ENCODE peak calls at places on chromosomes 5 and 9, in seven cellular contexts. A is T-helper 1 cell, R is T follicular helper cell, W is NCI-H187, G is GM19239, U is A549, S is AG04450. N is an unnamed sample.

GRCh38 chr5:74194196-74194595 is 446.3 kb downstream of the ENC1 start:
- DNase-seq in A (no peak), R (no peak), S (no peak), U (no peak), G (no peak), W (no peak), N (no peak)

GRCh38 chr5:136926073-136926472 is 560.7 kb upstream of the TRPC7 start:
- DNase-seq in R (no peak), G (no peak), U (no peak), S (no peak), W (no peak), A (no peak), N (no peak)

GRCh38 chr5:169629847-169630548 is 7.1 kb upstream of the DOCK2 start:
- DNase-seq in U (peak), S (peak), W (no peak), A (no peak), R (no peak), G (no peak), N (peak)

GRCh38 chr9:120386390-120387131 is 193.4 kb downstream of the CDK5RAP2 start:
- DNase-seq in R (no peak), S (no peak), A (no peak), W (no peak), U (no peak), G (no peak), N (no peak)

GRCh38 chr5:124948754-124949275 is 202.4 kb upstream of the ZNF608 start:
- DNase-seq in G (no peak), R (no peak), S (no peak), W (no peak), U (no peak), A (no peak), N (no peak)

GRCh38 chr9:129497064-129497836 is 123.7 kb downstream of the C9orf50 start:
- DNase-seq in R (no peak), S (no peak), U (no peak), A (no peak), G (no peak), W (no peak), N (no peak)

GRCh38 chr5:6545770-6546690 is 86.8 kb downstream of the NSUN2 start:
- DNase-seq in W (peak), A (no peak), G (no peak), U (no peak), S (no peak), R (no peak), N (no peak)

GRCh38 chr5:150411245-150411979 is 1.3 kb downstream of the CD74 start:
- DNase-seq in W (no peak), A (no peak), U (no peak), G (no peak), R (peak), S (no peak), N (no peak)

GRCh38 chr5:35035271-35035670 is 12.5 kb downstream of the AGXT2 start:
- DNase-seq in R (no peak), S (no peak), U (no peak), W (no peak), A (no peak), G (no peak), N (no peak)

GRCh38 chr9:104009853-104010252 is 84.3 kb upstream of the SMC2 start:
- DNase-seq in A (no peak), R (no peak), G (no peak), S (no peak), U (no peak), W (no peak), N (no peak)

GRCh38 chr9:19630762-19631161 is 158.1 kb downstream of the SLC24A2 start:
- DNase-seq in R (no peak), G (no peak), U (no peak), W (no peak), S (no peak), A (no peak), N (no peak)

GRCh38 chr5:120528609-120529008 is 64.5 kb downstream of the PRR16 start:
- DNase-seq in G (no peak), S (no peak), A (no peak), R (no peak), W (no peak), U (no peak), N (no peak)

GRCh38 chr9:124696101-124696500 is 75.0 kb downstream of the NR6A1 start:
- DNase-seq in G (no peak), R (no peak), A (no peak), S (no peak), W (no peak), U (no peak), N (peak)

GRCh38 chr5:102807878-102808502 is 52.9 kb downstream of the PAM start:
- DNase-seq in G (no peak), W (no peak), U (peak), R (no peak), A (no peak), S (no peak), N (no peak)

GRCh38 chr5:1544294-1545010 is 20.7 kb upstream of the LPCAT1 start:
- DNase-seq in S (no peak), U (no peak), R (no peak), A (no peak), W (no peak), G (no peak), N (no peak)

GRCh38 chr9:99109522-99109921 is 4.6 kb downstream of the TGFBR1 start:
- DNase-seq in W (no peak), G (no peak), A (no peak), R (no peak), S (no peak), U (no peak), N (no peak)

GRCh38 chr5:141747152-141747640 is 65.2 kb upstream of the ARAP3 start:
- DNase-seq in U (no peak), G (no peak), S (no peak), A (no peak), W (peak), R (no peak), N (peak)

GRCh38 chr5:39198080-39198479 is 21.3 kb downstream of the FYB1 start:
- DNase-seq in R (no peak), A (no peak), W (no peak), U (peak), S (no peak), G (no peak), N (peak)

GRCh38 chr5:119451561-119451960 is 736 bp upstream of the HSD17B4 start:
- DNase-seq in W (no peak), S (no peak), U (peak), G (no peak), A (no peak), R (no peak), N (no peak)

GRCh38 chr5:139811076-139811607 is 15.5 kb downstream of the PSD2 start:
- DNase-seq in U (no peak), A (no peak), R (no peak), S (no peak), W (no peak), G (no peak), N (no peak)

GRCh38 chr5:177426566-177427210 is at the start of gene GRK6:
- DNase-seq in S (no peak), W (no peak), G (no peak), R (peak), A (peak), U (no peak), N (peak)

GRCh38 chr5:180644825-180645608 is 4.4 kb downstream of the FLT4 start:
- DNase-seq in U (no peak), S (no peak), G (no peak), A (no peak), R (no peak), W (no peak), N (no peak)

GRCh38 chr9:79224672-79225433 is 346.9 kb upstream of the TLE4 start:
- DNase-seq in G (no peak), W (no peak), A (no peak), R (no peak), U (peak), S (peak), N (peak)

GRCh38 chr9:111037744-111038335 is 430 bp downstream of the LPAR1 start:
- DNase-seq in U (peak), A (peak), S (no peak), W (no peak), R (no peak), G (no peak), N (peak)

GRCh38 chr5:128009399-128009798 is 74.2 kb upstream of the SLC12A2 start:
- DNase-seq in U (no peak), G (no peak), A (no peak), R (no peak), S (no peak), W (no peak), N (no peak)

GRCh38 chr9:129500166-129500862 is 120.6 kb downstream of the C9orf50 start:
- DNase-seq in U (peak), W (no peak), S (no peak), G (no peak), A (no peak), R (no peak), N (no peak)

N was measured in RWPE1.